ENCODE peak calls at places on chromosomes 3 and 15, in ten cellular contexts. One of them, this sample, is unnamed.
A peak's percentile ranks its signal among the peaks of the same experiment; 100 is the strongest.

GRCh38 chr3:27885641-27886040 is 163.5 kb upstream of the EOMES start:
- DNase-seq in COR-L47: no peak
- DNase-seq in effector memory CD4-positive, alpha-beta T cell: no peak
- DNase-seq in AG08396: no peak
- DNase-seq in activated CD8-positive, alpha-beta T cell treated with anti-CD3 and anti-CD28 coated beads for 36 hours: no peak
- DNase-seq in hepatic stellate cell: no peak
- DNase-seq in hypothalamus: no peak
- DNase-seq in upper lobe of right lung: no peak
- DNase-seq in stimulated activated naive CD8-positive, alpha-beta T cell treated with anti-CD3 and anti-CD28 coated beads, Interleukin-15, amount 100 ng/mL, for 72 hours: no peak
- DNase-seq in GF-D8: no peak
- DNase-seq in this sample: no peak

GRCh38 chr15:52795464-52796227 is 5.5 kb upstream of the ONECUT1 start:
- DNase-seq in COR-L47: no peak
- DNase-seq in effector memory CD4-positive, alpha-beta T cell: no peak
- DNase-seq in AG08396: no peak
- DNase-seq in activated CD8-positive, alpha-beta T cell treated with anti-CD3 and anti-CD28 coated beads for 36 hours: no peak
- DNase-seq in hepatic stellate cell: no peak
- DNase-seq in hypothalamus: no peak
- DNase-seq in upper lobe of right lung: no peak
- DNase-seq in stimulated activated naive CD8-positive, alpha-beta T cell treated with anti-CD3 and anti-CD28 coated beads, Interleukin-15, amount 100 ng/mL, for 72 hours: no peak
- DNase-seq in GF-D8: no peak
- DNase-seq in this sample: no peak

GRCh38 chr3:183513046-183513706 is 42.3 kb downstream of the KLHL6 start:
- DNase-seq in COR-L47: no peak
- DNase-seq in effector memory CD4-positive, alpha-beta T cell: peak; percentile 48
- DNase-seq in AG08396: no peak
- DNase-seq in activated CD8-positive, alpha-beta T cell treated with anti-CD3 and anti-CD28 coated beads for 36 hours: peak; percentile 80
- DNase-seq in hepatic stellate cell: no peak
- DNase-seq in hypothalamus: no peak
- DNase-seq in upper lobe of right lung: no peak
- DNase-seq in stimulated activated naive CD8-positive, alpha-beta T cell treated with anti-CD3 and anti-CD28 coated beads, Interleukin-15, amount 100 ng/mL, for 72 hours: peak; percentile 19
- DNase-seq in GF-D8: peak; percentile 76
- DNase-seq in this sample: no peak

GRCh38 chr15:87032291-87032690 is 952.6 kb downstream of the AGBL1 start:
- DNase-seq in COR-L47: no peak
- DNase-seq in effector memory CD4-positive, alpha-beta T cell: no peak
- DNase-seq in AG08396: no peak
- DNase-seq in activated CD8-positive, alpha-beta T cell treated with anti-CD3 and anti-CD28 coated beads for 36 hours: no peak
- DNase-seq in hepatic stellate cell: no peak
- DNase-seq in hypothalamus: no peak
- DNase-seq in upper lobe of right lung: no peak
- DNase-seq in stimulated activated naive CD8-positive, alpha-beta T cell treated with anti-CD3 and anti-CD28 coated beads, Interleukin-15, amount 100 ng/mL, for 72 hours: no peak
- DNase-seq in GF-D8: no peak
- DNase-seq in this sample: no peak

GRCh38 chr15:28933710-28934445 is 48.1 kb downstream of the APBA2 start:
- DNase-seq in COR-L47: no peak
- DNase-seq in effector memory CD4-positive, alpha-beta T cell: no peak
- DNase-seq in AG08396: no peak
- DNase-seq in activated CD8-positive, alpha-beta T cell treated with anti-CD3 and anti-CD28 coated beads for 36 hours: peak; percentile 65
- DNase-seq in hepatic stellate cell: no peak
- DNase-seq in hypothalamus: peak; percentile 37
- DNase-seq in upper lobe of right lung: no peak
- DNase-seq in stimulated activated naive CD8-positive, alpha-beta T cell treated with anti-CD3 and anti-CD28 coated beads, Interleukin-15, amount 100 ng/mL, for 72 hours: no peak
- DNase-seq in GF-D8: no peak
- DNase-seq in this sample: no peak

GRCh38 chr3:4261411-4261810 is 41.8 kb upstream of the SETMAR start:
- DNase-seq in COR-L47: no peak
- DNase-seq in effector memory CD4-positive, alpha-beta T cell: no peak
- DNase-seq in AG08396: no peak
- DNase-seq in activated CD8-positive, alpha-beta T cell treated with anti-CD3 and anti-CD28 coated beads for 36 hours: no peak
- DNase-seq in hepatic stellate cell: no peak
- DNase-seq in hypothalamus: no peak
- DNase-seq in upper lobe of right lung: no peak
- DNase-seq in stimulated activated naive CD8-positive, alpha-beta T cell treated with anti-CD3 and anti-CD28 coated beads, Interleukin-15, amount 100 ng/mL, for 72 hours: no peak
- DNase-seq in GF-D8: no peak
- DNase-seq in this sample: no peak

GRCh38 chr3:133248389-133248788 is 151.5 kb upstream of the BFSP2 start:
- DNase-seq in COR-L47: no peak
- DNase-seq in effector memory CD4-positive, alpha-beta T cell: no peak
- DNase-seq in AG08396: no peak
- DNase-seq in activated CD8-positive, alpha-beta T cell treated with anti-CD3 and anti-CD28 coated beads for 36 hours: no peak
- DNase-seq in hepatic stellate cell: no peak
- DNase-seq in hypothalamus: no peak
- DNase-seq in upper lobe of right lung: no peak
- DNase-seq in stimulated activated naive CD8-positive, alpha-beta T cell treated with anti-CD3 and anti-CD28 coated beads, Interleukin-15, amount 100 ng/mL, for 72 hours: no peak
- DNase-seq in GF-D8: no peak
- DNase-seq in this sample: no peak

GRCh38 chr3:194738254-194739093 is 52.8 kb downstream of the FAM43A start:
- DNase-seq in COR-L47: no peak
- DNase-seq in effector memory CD4-positive, alpha-beta T cell: no peak
- DNase-seq in AG08396: peak; percentile 29
- DNase-seq in activated CD8-positive, alpha-beta T cell treated with anti-CD3 and anti-CD28 coated beads for 36 hours: no peak
- DNase-seq in hepatic stellate cell: no peak
- DNase-seq in hypothalamus: peak; percentile 82
- DNase-seq in upper lobe of right lung: no peak
- DNase-seq in stimulated activated naive CD8-positive, alpha-beta T cell treated with anti-CD3 and anti-CD28 coated beads, Interleukin-15, amount 100 ng/mL, for 72 hours: no peak
- DNase-seq in GF-D8: no peak
- DNase-seq in this sample: peak; percentile 20

GRCh38 chr3:195196266-195196665 is 74.7 kb downstream of the XXYLT1 start:
- DNase-seq in COR-L47: no peak
- DNase-seq in effector memory CD4-positive, alpha-beta T cell: no peak
- DNase-seq in AG08396: peak; percentile 40
- DNase-seq in activated CD8-positive, alpha-beta T cell treated with anti-CD3 and anti-CD28 coated beads for 36 hours: no peak
- DNase-seq in hepatic stellate cell: peak; percentile 64
- DNase-seq in hypothalamus: no peak
- DNase-seq in upper lobe of right lung: no peak
- DNase-seq in stimulated activated naive CD8-positive, alpha-beta T cell treated with anti-CD3 and anti-CD28 coated beads, Interleukin-15, amount 100 ng/mL, for 72 hours: no peak
- DNase-seq in GF-D8: no peak
- DNase-seq in this sample: no peak

GRCh38 chr3:50125541-50126286 is 29.4 kb upstream of the SEMA3F start:
- DNase-seq in COR-L47: no peak
- DNase-seq in effector memory CD4-positive, alpha-beta T cell: no peak
- DNase-seq in AG08396: no peak
- DNase-seq in activated CD8-positive, alpha-beta T cell treated with anti-CD3 and anti-CD28 coated beads for 36 hours: no peak
- DNase-seq in hepatic stellate cell: no peak
- DNase-seq in hypothalamus: no peak
- DNase-seq in upper lobe of right lung: peak; percentile 62
- DNase-seq in stimulated activated naive CD8-positive, alpha-beta T cell treated with anti-CD3 and anti-CD28 coated beads, Interleukin-15, amount 100 ng/mL, for 72 hours: no peak
- DNase-seq in GF-D8: no peak
- DNase-seq in this sample: no peak

GRCh38 chr3:47082519-47082918 is 81.4 kb downstream of the SETD2 start:
- DNase-seq in COR-L47: no peak
- DNase-seq in effector memory CD4-positive, alpha-beta T cell: no peak
- DNase-seq in AG08396: peak; percentile 44
- DNase-seq in activated CD8-positive, alpha-beta T cell treated with anti-CD3 and anti-CD28 coated beads for 36 hours: no peak
- DNase-seq in hepatic stellate cell: peak; percentile 9
- DNase-seq in hypothalamus: no peak
- DNase-seq in upper lobe of right lung: no peak
- DNase-seq in stimulated activated naive CD8-positive, alpha-beta T cell treated with anti-CD3 and anti-CD28 coated beads, Interleukin-15, amount 100 ng/mL, for 72 hours: no peak
- DNase-seq in GF-D8: no peak
- DNase-seq in this sample: no peak

GRCh38 chr15:67165653-67166260 is 88.7 kb downstream of the AAGAB start:
- DNase-seq in COR-L47: no peak
- DNase-seq in effector memory CD4-positive, alpha-beta T cell: no peak
- DNase-seq in AG08396: no peak
- DNase-seq in activated CD8-positive, alpha-beta T cell treated with anti-CD3 and anti-CD28 coated beads for 36 hours: no peak
- DNase-seq in hepatic stellate cell: no peak
- DNase-seq in hypothalamus: peak; percentile 15
- DNase-seq in upper lobe of right lung: no peak
- DNase-seq in stimulated activated naive CD8-positive, alpha-beta T cell treated with anti-CD3 and anti-CD28 coated beads, Interleukin-15, amount 100 ng/mL, for 72 hours: no peak
- DNase-seq in GF-D8: no peak
- DNase-seq in this sample: no peak

GRCh38 chr15:90871097-90871715 is 2.8 kb downstream of the FURIN start:
- DNase-seq in COR-L47: no peak
- DNase-seq in effector memory CD4-positive, alpha-beta T cell: no peak
- DNase-seq in AG08396: peak; percentile 60
- DNase-seq in activated CD8-positive, alpha-beta T cell treated with anti-CD3 and anti-CD28 coated beads for 36 hours: no peak
- DNase-seq in hepatic stellate cell: no peak
- DNase-seq in hypothalamus: no peak
- DNase-seq in upper lobe of right lung: peak; percentile 81
- DNase-seq in stimulated activated naive CD8-positive, alpha-beta T cell treated with anti-CD3 and anti-CD28 coated beads, Interleukin-15, amount 100 ng/mL, for 72 hours: peak; percentile 59
- DNase-seq in GF-D8: no peak
- DNase-seq in this sample: no peak

GRCh38 chr3:176872771-176873209 is 324.5 kb downstream of the TBL1XR1 start:
- DNase-seq in COR-L47: no peak
- DNase-seq in effector memory CD4-positive, alpha-beta T cell: peak; percentile 13
- DNase-seq in AG08396: peak; percentile 29
- DNase-seq in activated CD8-positive, alpha-beta T cell treated with anti-CD3 and anti-CD28 coated beads for 36 hours: peak; percentile 75
- DNase-seq in hepatic stellate cell: peak; percentile 11
- DNase-seq in hypothalamus: peak; percentile 4
- DNase-seq in upper lobe of right lung: no peak
- DNase-seq in stimulated activated naive CD8-positive, alpha-beta T cell treated with anti-CD3 and anti-CD28 coated beads, Interleukin-15, amount 100 ng/mL, for 72 hours: peak; percentile 52
- DNase-seq in GF-D8: no peak
- DNase-seq in this sample: peak; percentile 16

GRCh38 chr15:97904196-97904572 is 56.3 kb upstream of the ARRDC4 start:
- DNase-seq in COR-L47: peak; percentile 80
- DNase-seq in effector memory CD4-positive, alpha-beta T cell: no peak
- DNase-seq in AG08396: peak; percentile 78
- DNase-seq in activated CD8-positive, alpha-beta T cell treated with anti-CD3 and anti-CD28 coated beads for 36 hours: peak; percentile 49
- DNase-seq in hepatic stellate cell: peak; percentile 54
- DNase-seq in hypothalamus: peak; percentile 60
- DNase-seq in upper lobe of right lung: peak; percentile 85
- DNase-seq in stimulated activated naive CD8-positive, alpha-beta T cell treated with anti-CD3 and anti-CD28 coated beads, Interleukin-15, amount 100 ng/mL, for 72 hours: peak; percentile 6
- DNase-seq in GF-D8: no peak
- DNase-seq in this sample: no peak

GRCh38 chr15:69303337-69304175 is 4.8 kb downstream of the PAQR5 start:
- DNase-seq in COR-L47: no peak
- DNase-seq in effector memory CD4-positive, alpha-beta T cell: no peak
- DNase-seq in AG08396: no peak
- DNase-seq in activated CD8-positive, alpha-beta T cell treated with anti-CD3 and anti-CD28 coated beads for 36 hours: no peak
- DNase-seq in hepatic stellate cell: no peak
- DNase-seq in hypothalamus: no peak
- DNase-seq in upper lobe of right lung: peak; percentile 43
- DNase-seq in stimulated activated naive CD8-positive, alpha-beta T cell treated with anti-CD3 and anti-CD28 coated beads, Interleukin-15, amount 100 ng/mL, for 72 hours: no peak
- DNase-seq in GF-D8: no peak
- DNase-seq in this sample: no peak

GRCh38 chr3:100662113-100662823 is 47.0 kb upstream of the TFG start:
- DNase-seq in COR-L47: no peak
- DNase-seq in effector memory CD4-positive, alpha-beta T cell: no peak
- DNase-seq in AG08396: no peak
- DNase-seq in activated CD8-positive, alpha-beta T cell treated with anti-CD3 and anti-CD28 coated beads for 36 hours: no peak
- DNase-seq in hepatic stellate cell: no peak
- DNase-seq in hypothalamus: no peak
- DNase-seq in upper lobe of right lung: no peak
- DNase-seq in stimulated activated naive CD8-positive, alpha-beta T cell treated with anti-CD3 and anti-CD28 coated beads, Interleukin-15, amount 100 ng/mL, for 72 hours: no peak
- DNase-seq in GF-D8: no peak
- DNase-seq in this sample: no peak

GRCh38 chr15:66865622-66866611 is 163.9 kb downstream of the SMAD6 start:
- DNase-seq in COR-L47: no peak
- DNase-seq in effector memory CD4-positive, alpha-beta T cell: no peak
- DNase-seq in AG08396: no peak
- DNase-seq in activated CD8-positive, alpha-beta T cell treated with anti-CD3 and anti-CD28 coated beads for 36 hours: no peak
- DNase-seq in hepatic stellate cell: no peak
- DNase-seq in hypothalamus: no peak
- DNase-seq in upper lobe of right lung: no peak
- DNase-seq in stimulated activated naive CD8-positive, alpha-beta T cell treated with anti-CD3 and anti-CD28 coated beads, Interleukin-15, amount 100 ng/mL, for 72 hours: no peak
- DNase-seq in GF-D8: peak; percentile 28
- DNase-seq in this sample: no peak

GRCh38 chr15:101489633-101490407 is at the start of gene PCSK6:
- DNase-seq in COR-L47: peak; percentile 33
- DNase-seq in effector memory CD4-positive, alpha-beta T cell: no peak
- DNase-seq in AG08396: peak; percentile 62
- DNase-seq in activated CD8-positive, alpha-beta T cell treated with anti-CD3 and anti-CD28 coated beads for 36 hours: no peak
- DNase-seq in hepatic stellate cell: no peak
- DNase-seq in hypothalamus: no peak
- DNase-seq in upper lobe of right lung: no peak
- DNase-seq in stimulated activated naive CD8-positive, alpha-beta T cell treated with anti-CD3 and anti-CD28 coated beads, Interleukin-15, amount 100 ng/mL, for 72 hours: no peak
- DNase-seq in GF-D8: no peak
- DNase-seq in this sample: no peak

GRCh38 chr3:51712963-51713362 is 6.1 kb downstream of the GRM2 start:
- DNase-seq in COR-L47: no peak
- DNase-seq in effector memory CD4-positive, alpha-beta T cell: no peak
- DNase-seq in AG08396: no peak
- DNase-seq in activated CD8-positive, alpha-beta T cell treated with anti-CD3 and anti-CD28 coated beads for 36 hours: no peak
- DNase-seq in hepatic stellate cell: no peak
- DNase-seq in hypothalamus: no peak
- DNase-seq in upper lobe of right lung: peak; percentile 41
- DNase-seq in stimulated activated naive CD8-positive, alpha-beta T cell treated with anti-CD3 and anti-CD28 coated beads, Interleukin-15, amount 100 ng/mL, for 72 hours: no peak
- DNase-seq in GF-D8: no peak
- DNase-seq in this sample: no peak

GRCh38 chr15:99076555-99077308 is 28.1 kb upstream of the SYNM start:
- DNase-seq in COR-L47: peak; percentile 62
- DNase-seq in effector memory CD4-positive, alpha-beta T cell: no peak
- DNase-seq in AG08396: peak; percentile 74
- DNase-seq in activated CD8-positive, alpha-beta T cell treated with anti-CD3 and anti-CD28 coated beads for 36 hours: peak; percentile 47
- DNase-seq in hepatic stellate cell: peak; percentile 63
- DNase-seq in hypothalamus: peak; percentile 39
- DNase-seq in upper lobe of right lung: peak; percentile 55
- DNase-seq in stimulated activated naive CD8-positive, alpha-beta T cell treated with anti-CD3 and anti-CD28 coated beads, Interleukin-15, amount 100 ng/mL, for 72 hours: peak; percentile 47
- DNase-seq in GF-D8: peak; percentile 37
- DNase-seq in this sample: peak; percentile 34

GRCh38 chr15:28101201-28101600 is 2.1 kb upstream of the OCA2 start:
- DNase-seq in COR-L47: no peak
- DNase-seq in effector memory CD4-positive, alpha-beta T cell: no peak
- DNase-seq in AG08396: no peak
- DNase-seq in activated CD8-positive, alpha-beta T cell treated with anti-CD3 and anti-CD28 coated beads for 36 hours: no peak
- DNase-seq in hepatic stellate cell: no peak
- DNase-seq in hypothalamus: no peak
- DNase-seq in upper lobe of right lung: no peak
- DNase-seq in stimulated activated naive CD8-positive, alpha-beta T cell treated with anti-CD3 and anti-CD28 coated beads, Interleukin-15, amount 100 ng/mL, for 72 hours: no peak
- DNase-seq in GF-D8: no peak
- DNase-seq in this sample: no peak

GRCh38 chr15:65394280-65394789 is 16.5 kb upstream of the IGDCC3 start:
- DNase-seq in COR-L47: no peak
- DNase-seq in effector memory CD4-positive, alpha-beta T cell: no peak
- DNase-seq in AG08396: no peak
- DNase-seq in activated CD8-positive, alpha-beta T cell treated with anti-CD3 and anti-CD28 coated beads for 36 hours: no peak
- DNase-seq in hepatic stellate cell: no peak
- DNase-seq in hypothalamus: no peak
- DNase-seq in upper lobe of right lung: no peak
- DNase-seq in stimulated activated naive CD8-positive, alpha-beta T cell treated with anti-CD3 and anti-CD28 coated beads, Interleukin-15, amount 100 ng/mL, for 72 hours: no peak
- DNase-seq in GF-D8: no peak
- DNase-seq in this sample: no peak

GRCh38 chr15:42444415-42445063 is 46.4 kb downstream of the ZNF106 start:
- DNase-seq in COR-L47: no peak
- DNase-seq in effector memory CD4-positive, alpha-beta T cell: no peak
- DNase-seq in AG08396: no peak
- DNase-seq in activated CD8-positive, alpha-beta T cell treated with anti-CD3 and anti-CD28 coated beads for 36 hours: no peak
- DNase-seq in hepatic stellate cell: no peak
- DNase-seq in hypothalamus: no peak
- DNase-seq in upper lobe of right lung: no peak
- DNase-seq in stimulated activated naive CD8-positive, alpha-beta T cell treated with anti-CD3 and anti-CD28 coated beads, Interleukin-15, amount 100 ng/mL, for 72 hours: no peak
- DNase-seq in GF-D8: no peak
- DNase-seq in this sample: no peak